ENCODE peak calls at places on chromosomes 13 and 19, in eight cellular contexts. G is activated CD8-positive, alpha-beta T cell treated with anti-CD3 and anti-CD28 coated beads, Interleukin-2, amount 10 ng/mL, durations not matched to agents 7 days and 5 days; S is stimulated activated CD8-positive, alpha-beta memory T cell treated with anti-CD3 and anti-CD28 coated beads, Interleukin-4, amount 100 ng/mL, for 4 hours; P is sigmoid colon; X is GM12892; Q is activated T-cell treated with anti-CD3 and anti-CD28 coated beads for 1 hour; L is ureter; F is GM13977. H is an unnamed sample.

GRCh38 chr13:79267560-79267959 is 138.5 kb downstream of the RBM26 start:
- DNase-seq in G (no peak), S (no peak), P (no peak), X (no peak), Q (no peak), L (no peak), F (no peak), H (no peak)

GRCh38 chr19:40139533-40140287 is 49.0 kb upstream of the ZNF780A start:
- DNase-seq in G (peak; percentile 47), S (no peak), P (no peak), X (no peak), Q (no peak), L (no peak), F (peak; percentile 50), H (no peak)

GRCh38 chr19:39543477-39543857 is 3.5 kb upstream of the EID2 start:
- DNase-seq in G (peak; percentile 11), S (no peak), P (no peak), X (no peak), Q (no peak), L (no peak), F (no peak), H (no peak)

GRCh38 chr13:50320297-50320862 is 305.1 kb downstream of the KCNRG start:
- DNase-seq in G (no peak), S (no peak), P (no peak), X (no peak), Q (no peak), L (no peak), F (no peak), H (no peak)

GRCh38 chr13:61477619-61478018 is 62.0 kb upstream of the PCDH20 start:
- DNase-seq in G (no peak), S (no peak), P (no peak), X (no peak), Q (no peak), L (no peak), F (no peak), H (no peak)

GRCh38 chr13:109241160-109241559 is 545.2 kb downstream of the IRS2 start:
- DNase-seq in G (no peak), S (no peak), P (no peak), X (no peak), Q (no peak), L (no peak), F (no peak), H (no peak)

GRCh38 chr13:89982406-89983085 is 1364.9 kb upstream of the MIR17HG start:
- DNase-seq in G (no peak), S (no peak), P (no peak), X (no peak), Q (no peak), L (no peak), F (no peak), H (no peak)

GRCh38 chr19:1057185-1057857 is 9.6 kb upstream of the ARHGAP45 start:
- DNase-seq in G (no peak), S (no peak), P (no peak), X (no peak), Q (no peak), L (no peak), F (no peak), H (no peak)

GRCh38 chr19:6531163-6531955 is 533 bp downstream of the TNFSF9 start:
- DNase-seq in G (peak; percentile 28), S (no peak), P (no peak), X (no peak), Q (no peak), L (no peak), F (peak; percentile 36), H (no peak)

GRCh38 chr19:18308948-18309325 is 13.9 kb downstream of the LSM4 start:
- DNase-seq in G (no peak), S (no peak), P (no peak), X (no peak), Q (no peak), L (no peak), F (no peak), H (no peak)

GRCh38 chr13:70390968-70391367 is 282.7 kb upstream of the KLHL1 start:
- DNase-seq in G (no peak), S (no peak), P (no peak), X (no peak), Q (no peak), L (no peak), F (no peak), H (no peak)

GRCh38 chr19:50957587-50957986 is 4.7 kb upstream of the KLK5 start:
- DNase-seq in G (no peak), S (no peak), P (no peak), X (no peak), Q (no peak), L (no peak), F (no peak), H (no peak)

GRCh38 chr13:60338754-60339153 is 58.3 kb upstream of the TDRD3 start:
- DNase-seq in G (no peak), S (no peak), P (no peak), X (no peak), Q (no peak), L (no peak), F (no peak), H (no peak)

GRCh38 chr19:4365341-4365740 is 22.0 kb downstream of the MPND start:
- DNase-seq in G (no peak), S (no peak), P (no peak), X (no peak), Q (no peak), L (no peak), F (no peak), H (peak; percentile 61)

GRCh38 chr13:110244096-110244830 is 62.7 kb downstream of the COL4A1 start:
- DNase-seq in G (no peak), S (no peak), P (no peak), X (no peak), Q (no peak), L (no peak), F (no peak), H (no peak)

GRCh38 chr13:19586904-19587634 is 25.7 kb upstream of the TPTE2 start:
- DNase-seq in G (peak; percentile 89), S (peak; percentile 46), P (no peak), X (peak; percentile 32), Q (peak; percentile 52), L (no peak), F (peak; percentile 63), H (no peak)

GRCh38 chr19:18809149-18809978 is 18.3 kb upstream of the COMP start:
- DNase-seq in G (no peak), S (no peak), P (peak; percentile 93), X (no peak), Q (no peak), L (peak; percentile 67), F (no peak), H (no peak)

GRCh38 chr19:40465025-40465780 is at the start of gene BLVRB:
- DNase-seq in G (peak; percentile 54), S (no peak), P (no peak), X (no peak), Q (no peak), L (no peak), F (no peak), H (no peak)

GRCh38 chr13:100301418-100301817 is 212.5 kb downstream of the PCCA start:
- DNase-seq in G (no peak), S (no peak), P (no peak), X (no peak), Q (no peak), L (no peak), F (no peak), H (no peak)

GRCh38 chr19:12858041-12858928 is 20.0 kb downstream of the MAST1 start:
- DNase-seq in G (no peak), S (no peak), P (no peak), X (no peak), Q (no peak), L (no peak), F (no peak), H (no peak)

GRCh38 chr19:6667114-6667627 is 2.8 kb downstream of the TNFSF14 start:
- DNase-seq in G (no peak), S (no peak), P (no peak), X (no peak), Q (no peak), L (no peak), F (no peak), H (no peak)

GRCh38 chr13:106986687-106987434 is 418.9 kb upstream of the ARGLU1 start:
- DNase-seq in G (no peak), S (no peak), P (no peak), X (no peak), Q (no peak), L (no peak), F (no peak), H (no peak)

GRCh38 chr13:73591861-73592260 is 533.1 kb downstream of the KLF5 start:
- DNase-seq in G (no peak), S (no peak), P (no peak), X (no peak), Q (no peak), L (no peak), F (no peak), H (no peak)

GRCh38 chr13:101339202-101339601 is 77.1 kb downstream of the NALCN start:
- DNase-seq in G (no peak), S (no peak), P (no peak), X (no peak), Q (no peak), L (no peak), F (no peak), H (no peak)

GRCh38 chr19:3761382-3762129 is at the start of gene APBA3:
- DNase-seq in G (peak; percentile 95), S (peak; percentile 88), P (peak; percentile 95), X (peak; percentile 94), Q (peak; percentile 97), L (peak; percentile 92), F (peak; percentile 97), H (peak; percentile 93)

GRCh38 chr13:108087813-108088212 is 127.5 kb downstream of the LIG4 start:
- DNase-seq in G (no peak), S (no peak), P (no peak), X (no peak), Q (no peak), L (no peak), F (no peak), H (no peak)

GRCh38 chr13:109483369-109483768 is 303.0 kb downstream of the IRS2 start:
- DNase-seq in G (no peak), S (no peak), P (no peak), X (no peak), Q (no peak), L (no peak), F (no peak), H (no peak)

GRCh38 chr19:15025237-15025636 is 24.0 kb upstream of the CASP14 start:
- DNase-seq in G (no peak), S (no peak), P (no peak), X (no peak), Q (no peak), L (no peak), F (peak; percentile 56), H (no peak)

GRCh38 chr13:32107474-32107873 is 75.9 kb downstream of the FRY start:
- DNase-seq in G (no peak), S (no peak), P (no peak), X (no peak), Q (no peak), L (no peak), F (no peak), H (no peak)

H was measured in suprapubic skin.